ENCODE peak calls at places on chromosome 21, in four cellular contexts. L is K562, X is H1, S is HepG2. F is an unnamed sample.

GRCh38 chr21:42746593-42747266 is 93.3 kb downstream of the PDE9A start:
- DNase-seq in X (no peak), L (no peak), S (no peak), F (no peak)

GRCh38 chr21:41880153-41880552 is 1.0 kb upstream of the PRDM15 start:
- DNase-seq in S (no peak), X (no peak), L (no peak), F (no peak)

GRCh38 chr21:46667191-46667734 is 31.8 kb downstream of the PRMT2 start:
- DNase-seq in X (no peak), S (peak; percentile 16), L (no peak), F (no peak)

GRCh38 chr21:28927122-28927521 is 65.6 kb downstream of the LTN1 start:
- DNase-seq in S (no peak), X (no peak), L (no peak), F (no peak)

GRCh38 chr21:17679002-17679600 is 66.4 kb upstream of the BTG3 start:
- DNase-seq in L (peak; percentile 54), X (no peak), S (peak; percentile 57), F (peak; percentile 48)

GRCh38 chr21:45894107-45894810 is 87.3 kb upstream of the COL6A1 start:
- DNase-seq in L (no peak), X (no peak), S (no peak), F (no peak)

GRCh38 chr21:38503588-38503987 is 5.3 kb upstream of the ERG start:
- DNase-seq in L (no peak), S (no peak), X (no peak), F (no peak)

GRCh38 chr21:28311776-28312175 is 680.9 kb downstream of the LTN1 start:
- DNase-seq in X (no peak), S (no peak), L (no peak), F (no peak)

GRCh38 chr21:42621166-42621827 is 32.1 kb upstream of the PDE9A start:
- DNase-seq in S (peak; percentile 26), L (no peak), X (no peak), F (no peak)

GRCh38 chr21:38853421-38853919 is 47.7 kb downstream of the ETS2 start:
- DNase-seq in L (no peak), X (no peak), S (peak; percentile 30), F (no peak)

GRCh38 chr21:36429672-36430546 is 44.7 kb downstream of the CHAF1B start:
- DNase-seq in L (peak; percentile 97), X (peak; percentile 54), S (peak; percentile 69), F (peak; percentile 59)

GRCh38 chr21:38806942-38807284 is 1.2 kb downstream of the ETS2 start:
- DNase-seq in S (no peak), L (peak; percentile 28), X (no peak), F (no peak)

GRCh38 chr21:37365657-37366487 is 701 bp upstream of the DYRK1A start:
- DNase-seq in X (no peak), L (no peak), S (peak; percentile 63), F (no peak)

GRCh38 chr21:25342811-25343210 is 264.5 kb downstream of the MRPL39 start:
- DNase-seq in L (no peak), X (no peak), S (no peak), F (no peak)

GRCh38 chr21:15071012-15071411 is 6.2 kb upstream of the NRIP1 start:
- DNase-seq in X (no peak), L (no peak), S (no peak), F (no peak)

GRCh38 chr21:41919666-41920398 is 34.0 kb downstream of the C2CD2 start:
- DNase-seq in S (no peak), X (no peak), L (no peak), F (no peak)

GRCh38 chr21:37367758-37368535 is 1.4 kb downstream of the DYRK1A start:
- DNase-seq in S (no peak), L (peak; percentile 29), X (no peak), F (no peak)

GRCh38 chr21:14753069-14753465 is 207.0 kb upstream of the SAMSN1 start:
- DNase-seq in L (no peak), X (no peak), S (no peak), F (no peak)

GRCh38 chr21:16912075-16912474 is 600.8 kb upstream of the CXADR start:
- DNase-seq in X (no peak), L (no peak), S (no peak), F (no peak)

GRCh38 chr21:23218667-23219066 is 2220.5 kb downstream of the NCAM2 start:
- DNase-seq in S (no peak), L (no peak), X (no peak), F (no peak)

GRCh38 chr21:33245289-33245918 is 15.7 kb downstream of the IFNAR2 start:
- DNase-seq in X (no peak), S (peak; percentile 59), L (no peak), F (no peak)

GRCh38 chr21:33244781-33245105 is 15.0 kb downstream of the IFNAR2 start:
- DNase-seq in S (no peak), X (no peak), L (no peak), F (no peak)

GRCh38 chr21:33247596-33247995 is 17.9 kb downstream of the IFNAR2 start:
- DNase-seq in X (no peak), S (no peak), L (no peak), F (no peak)

GRCh38 chr21:33246963-33247362 is 17.2 kb downstream of the IFNAR2 start:
- DNase-seq in X (no peak), S (no peak), L (no peak), F (no peak)

DNA sequence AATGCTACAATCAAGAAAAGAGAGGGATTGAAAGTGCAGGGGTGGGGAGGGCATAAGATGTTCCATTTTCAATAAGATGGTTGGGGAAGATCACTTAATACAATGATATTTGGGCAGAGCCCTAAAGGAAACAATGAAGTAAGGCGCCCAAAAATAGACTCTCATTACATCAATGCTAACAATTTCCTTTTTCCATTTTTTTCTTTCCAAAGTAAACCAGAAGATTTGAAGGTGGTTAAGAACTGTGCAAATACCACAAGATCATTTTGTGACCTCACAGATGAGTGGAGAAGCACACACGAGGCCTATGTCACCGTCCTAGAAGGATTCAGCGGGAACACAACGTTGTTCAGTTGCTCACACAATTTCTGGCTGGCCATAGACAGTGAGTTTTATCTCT is 16.8 kb downstream of the IFNAR2 start:
- DNase-seq in S (no peak), X (no peak), L (no peak), F (no peak)
- TF ChIP-seq CBX5 in S (no peak), X (no peak), L (no peak), F (no peak)

GRCh38 chr21:44874240-44874496 is 678 bp upstream of the PTTG1IP start:
- DNase-seq in X (no peak), S (no peak), L (no peak), F (no peak)

GRCh38 chr21:44871576-44872265 is 1.8 kb downstream of the PTTG1IP start:
- DNase-seq in L (no peak), X (no peak), S (peak; percentile 71), F (no peak)

GRCh38 chr21:44872266-44872567 is 1.3 kb downstream of the PTTG1IP start:
- DNase-seq in S (peak; percentile 56), X (no peak), L (no peak), F (no peak)

GRCh38 chr21:44873356-44874239 is at the start of gene PTTG1IP:
- DNase-seq in L (peak; percentile 100), S (peak; percentile 93), X (peak; percentile 91), F (peak; percentile 94)

GRCh38 chr21:44872568-44873355 is 728 bp downstream of the PTTG1IP start:
- DNase-seq in X (no peak), S (no peak), L (peak; percentile 51), F (no peak)
- TF ChIP-seq CBX5 in X (no peak), S (no peak), L (no peak), F (no peak)

GRCh38 chr21:34869541-34869940 is 179.6 kb downstream of the RUNX1 start:
- DNase-seq in S (no peak), L (no peak), X (no peak), F (no peak)

GRCh38 chr21:34862951-34863350 is 186.2 kb downstream of the RUNX1 start:
- DNase-seq in X (no peak), S (no peak), L (no peak), F (no peak)

GRCh38 chr21:34867785-34868184 is 181.3 kb downstream of the RUNX1 start:
- DNase-seq in S (no peak), L (no peak), X (no peak), F (no peak)

GRCh38 chr21:34864370-34865209 is 184.5 kb downstream of the RUNX1 start:
- DNase-seq in X (no peak), S (no peak), L (no peak), F (no peak)

DNA sequence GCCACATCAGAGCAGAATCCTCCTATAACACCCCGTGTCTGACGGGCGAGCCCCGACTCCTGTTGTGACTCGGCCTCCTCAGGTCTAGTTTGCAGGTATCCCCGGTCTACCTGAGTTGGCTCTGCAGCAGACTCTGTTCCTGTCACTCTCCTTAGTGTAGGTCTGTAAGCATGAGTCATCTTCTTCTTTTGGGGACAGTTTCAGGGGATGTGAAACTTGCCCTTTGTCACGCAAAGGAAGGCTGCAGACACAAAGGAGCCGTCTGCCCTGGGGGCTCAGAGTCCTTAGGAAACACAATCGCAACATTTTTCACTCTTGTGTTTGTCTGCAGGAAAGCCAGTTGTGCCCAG is 183.2 kb downstream of the RUNX1 start:
- DNase-seq in L (no peak), X (peak; percentile 87), S (peak; percentile 16), F (peak; percentile 74)
- TF ChIP-seq CBX5 in L (no peak), X (no peak), S (no peak), F (peak; percentile 42)

GRCh38 chr21:26563977-26564503 is 9.0 kb downstream of the CYYR1 start:
- DNase-seq in X (no peak), S (no peak), L (no peak), F (no peak)
- TF ChIP-seq CBX5 in X (no peak), S (no peak), L (no peak), F (no peak)

GRCh38 chr21:32457962-32458361 is 45.5 kb downstream of the EVA1C start:
- DNase-seq in L (no peak), X (no peak), S (no peak), F (no peak)

GRCh38 chr21:32461503-32461902 is 49.0 kb downstream of the EVA1C start:
- DNase-seq in L (no peak), X (no peak), S (no peak), F (no peak)

GRCh38 chr21:32457360-32457840 is 44.9 kb downstream of the EVA1C start:
- DNase-seq in X (no peak), L (peak; percentile 39), S (peak; percentile 41), F (no peak)

GRCh38 chr21:32463367-32463766 is 50.9 kb downstream of the EVA1C start:
- DNase-seq in S (no peak), X (no peak), L (no peak), F (no peak)

GRCh38 chr21:32459972-32460371 is 47.5 kb downstream of the EVA1C start:
- DNase-seq in X (no peak), S (no peak), L (no peak), F (no peak)
- TF ChIP-seq CBX5 in X (no peak), S (no peak), L (no peak), F (no peak)

GRCh38 chr21:40640427-40640826 is 206.5 kb downstream of the DSCAM start:
- DNase-seq in X (no peak), S (no peak), L (no peak), F (no peak)
- TF ChIP-seq CBX5 in X (no peak), S (no peak), L (no peak), F (no peak)

DNA sequence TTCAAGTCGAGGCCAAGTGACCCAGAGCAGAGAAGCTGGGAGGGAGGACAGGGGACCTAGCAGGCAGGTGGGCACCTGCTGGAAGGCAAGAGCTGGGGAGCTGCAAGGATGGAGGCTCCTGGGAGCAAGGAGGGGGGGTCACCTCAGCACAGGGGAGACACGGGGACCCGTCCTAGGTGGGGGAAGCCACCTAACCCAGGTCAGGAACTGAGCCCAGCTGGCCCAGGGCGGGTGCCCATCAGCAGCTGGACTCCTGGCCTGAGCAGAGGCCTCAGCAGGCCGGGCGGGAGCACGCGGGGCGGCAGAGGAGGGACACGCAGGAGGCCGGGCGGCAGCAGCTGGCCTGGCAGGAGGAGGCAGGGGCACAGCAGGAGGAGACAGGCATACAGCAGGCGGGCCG is 964 bp downstream of the KRTAP10-1 start:
- DNase-seq in L (no peak), X (no peak), S (no peak), F (no peak)
- TF ChIP-seq CBX5 in L (no peak), X (no peak), S (no peak), F (no peak)

F was measured in GM12878.